ENCODE peak calls at places on chromosomes 1 and 21, in five cellular contexts. P is mesendoderm, D is astrocyte, Y is endothelial cell of umbilical vein, V is Karpas-422. Q is an unnamed sample. For H3K27me3, the result is how much of the 10 kb centered on the place peaks cover.

GRCh38 chr1:224084867-224085266 is 29.0 kb upstream of the FBXO28 start:
- DNase-seq in V (no peak), D (no peak), P (no peak), Y (no peak), Q (no peak)

GRCh38 chr1:56872597-56872996 is 18.0 kb downstream of the C8A start:
- DNase-seq in D (peak), V (no peak), P (no peak), Y (no peak), Q (peak)

GRCh38 chr1:153537376-153537730 is 1.6 kb upstream of the S100A6 start:
- DNase-seq in Y (no peak), P (no peak), V (no peak), D (no peak), Q (no peak)

GRCh38 chr1:19260211-19261138 is 8.9 kb downstream of the MRTO4 start:
- DNase-seq in Y (no peak), D (peak), V (no peak), P (no peak), Q (peak)

GRCh38 chr1:94962745-94963265 is 35.9 kb upstream of the CNN3 start:
- DNase-seq in Y (peak), D (no peak), V (peak), P (no peak), Q (peak)

GRCh38 chr1:236158719-236159118 is 16.4 kb downstream of the GPR137B start:
- DNase-seq in Y (no peak), P (no peak), D (no peak), V (peak), Q (no peak)

GRCh38 chr21:35298757-35299156 is 249.7 kb upstream of the RUNX1 start:
- DNase-seq in Y (no peak), P (no peak), V (no peak), D (no peak), Q (no peak)

GRCh38 chr1:6208723-6209660 is 3.1 kb downstream of the RNF207 start:
- DNase-seq in D (peak), V (no peak), P (peak), Y (peak), Q (peak)

GRCh38 chr1:40708750-40709099 is 17.2 kb downstream of the NFYC start:
- DNase-seq in D (peak), V (peak), Y (no peak), P (peak), Q (peak)

GRCh38 chr1:66733348-66734017 is 18.8 kb upstream of the DYNLT5 start:
- DNase-seq in P (no peak), V (peak), Y (peak), D (peak), Q (peak)

GRCh38 chr1:67952071-67952470 is 98.4 kb downstream of the DIRAS3 start:
- DNase-seq in D (peak), V (no peak), P (no peak), Y (peak), Q (no peak)

GRCh38 chr1:47758341-47759237 is 238.6 kb downstream of the TRABD2B start:
- DNase-seq in Y (no peak), V (no peak), D (no peak), P (peak), Q (no peak)

GRCh38 chr1:190738321-190738720 is 260.7 kb upstream of the BRINP3 start:
- DNase-seq in V (no peak), Y (no peak), P (no peak), D (peak), Q (peak)

GRCh38 chr1:70436617-70437236 is 25.7 kb downstream of the CTH start:
- DNase-seq in Y (peak), D (no peak), P (no peak), V (peak), Q (peak)

GRCh38 chr1:64077281-64077940 is 126.0 kb upstream of the UBE2U start:
- DNase-seq in P (no peak), D (no peak), V (no peak), Y (no peak), Q (no peak)

GRCh38 chr21:15562748-15563147 is 167.0 kb upstream of the USP25 start:
- DNase-seq in Y (no peak), D (no peak), P (no peak), V (no peak), Q (no peak)

GRCh38 chr21:15559612-15560011 is 170.2 kb upstream of the USP25 start:
- DNase-seq in P (no peak), D (no peak), Y (no peak), V (no peak), Q (no peak)

GRCh38 chr21:15557925-15558324 is 171.9 kb upstream of the USP25 start:
- DNase-seq in P (peak), Y (no peak), D (no peak), V (peak), Q (no peak)

GRCh38 chr21:15558884-15559283 is 170.9 kb upstream of the USP25 start:
- DNase-seq in V (no peak), P (no peak), Y (no peak), D (no peak), Q (no peak)

DNA sequence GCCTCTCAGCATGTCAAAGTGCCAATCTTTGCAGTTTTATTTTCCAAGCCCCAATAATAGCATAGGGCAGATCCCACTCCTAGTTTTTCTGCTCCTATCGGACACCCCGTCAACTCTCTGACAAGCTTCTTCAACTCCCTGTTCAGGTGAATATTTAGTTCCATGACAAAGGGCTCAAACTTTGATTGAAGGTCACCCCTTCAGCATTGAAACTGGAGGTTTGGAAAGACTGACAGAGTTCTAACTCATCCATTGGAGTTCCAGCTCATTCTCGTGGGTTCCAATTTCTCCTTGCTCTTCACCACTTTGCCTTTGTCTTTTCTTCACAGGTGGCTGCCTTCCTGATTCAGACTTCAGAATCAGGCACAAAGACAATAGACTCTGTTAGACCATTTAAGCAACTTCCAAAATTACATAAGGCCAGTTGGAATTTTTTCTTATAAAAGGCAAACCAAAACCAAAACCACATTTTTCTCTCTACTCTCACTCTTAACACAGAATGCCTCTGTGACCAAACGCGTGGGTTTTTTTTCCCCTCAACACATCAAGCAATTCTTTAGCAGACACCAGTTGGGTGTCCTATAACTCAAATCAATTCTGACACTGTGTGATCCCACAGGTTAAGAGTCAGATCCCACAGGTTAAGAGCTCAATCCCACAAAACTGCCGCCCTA is 169.3 kb upstream of the USP25 start:
- DNase-seq in D (peak), V (no peak), Y (no peak), P (no peak), Q (no peak)
- H3K4me3 ChIP-seq in D (no peak), V (no peak), Y (no peak), P (no peak), Q (no peak)

GRCh38 chr1:1962752-1963151 is 40.8 kb downstream of the CFAP74 start:
- DNase-seq in D (no peak), P (no peak), Y (no peak), V (no peak), Q (no peak)

GRCh38 chr1:1958071-1958541 is 39.0 kb upstream of the TMEM52 start:
- DNase-seq in V (no peak), P (no peak), D (no peak), Y (no peak), Q (no peak)

GRCh38 chr1:1959840-1960479 is 40.9 kb upstream of the TMEM52 start:
- DNase-seq in P (peak), V (peak), Y (peak), D (peak), Q (peak)

GRCh38 chr1:1959459-1959839 is 40.4 kb upstream of the TMEM52 start:
- DNase-seq in Y (no peak), P (no peak), D (no peak), V (no peak), Q (no peak)

DNA sequence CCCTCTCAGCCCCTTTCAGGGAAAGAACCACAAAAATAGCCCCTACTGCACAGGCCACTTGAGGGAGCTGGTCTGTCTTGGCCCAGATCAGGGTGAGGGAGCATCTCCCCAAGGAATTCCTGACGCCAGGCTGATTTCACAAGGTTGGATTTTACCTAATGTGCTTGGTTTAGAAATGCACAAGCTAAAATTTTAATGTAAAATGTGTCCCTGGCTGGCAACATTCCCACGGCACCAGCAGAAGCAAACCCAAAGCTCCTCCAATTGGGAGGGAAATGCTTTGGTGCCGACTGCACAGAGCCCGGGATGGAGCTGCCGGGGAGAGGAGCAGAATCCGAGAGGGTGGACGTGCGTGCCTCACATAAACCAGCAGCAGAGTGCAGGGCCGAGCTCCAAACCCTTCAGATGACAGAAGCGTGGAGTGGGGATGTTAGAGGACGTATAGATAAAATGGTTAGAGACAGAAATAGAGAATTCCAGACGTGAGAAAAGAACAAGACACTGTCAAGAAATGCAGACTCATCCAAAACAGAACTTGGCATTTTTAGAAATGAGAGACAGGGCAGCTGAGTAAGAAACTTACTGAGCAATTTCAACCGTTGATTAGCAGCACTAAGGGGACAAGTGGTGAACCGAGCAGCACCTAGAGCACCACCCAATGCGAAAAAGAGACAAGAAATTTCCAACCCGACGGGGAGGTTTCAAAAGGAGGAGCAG is 41.6 kb upstream of the TMEM52 start:
- DNase-seq in P (no peak), D (no peak), Y (no peak), V (no peak), Q (no peak)
- H3K27me3 ChIP-seq in P (under half), D (under half), Y (under half), V (under half), Q (under half)

GRCh38 chr1:55277377-55278130 is 62.4 kb upstream of the USP24 start:
- DNase-seq in P (peak), Y (peak), V (peak), D (peak), Q (peak)

GRCh38 chr1:55275976-55276375 is 60.8 kb upstream of the USP24 start:
- DNase-seq in V (no peak), D (peak), P (no peak), Y (peak), Q (peak)

GRCh38 chr1:55278378-55278777 is 63.2 kb upstream of the USP24 start:
- DNase-seq in D (no peak), Y (no peak), V (no peak), P (no peak), Q (no peak)

GRCh38 chr1:55275151-55275748 is 60.1 kb upstream of the USP24 start:
- DNase-seq in P (no peak), V (no peak), Y (no peak), D (peak), Q (no peak)

DNA sequence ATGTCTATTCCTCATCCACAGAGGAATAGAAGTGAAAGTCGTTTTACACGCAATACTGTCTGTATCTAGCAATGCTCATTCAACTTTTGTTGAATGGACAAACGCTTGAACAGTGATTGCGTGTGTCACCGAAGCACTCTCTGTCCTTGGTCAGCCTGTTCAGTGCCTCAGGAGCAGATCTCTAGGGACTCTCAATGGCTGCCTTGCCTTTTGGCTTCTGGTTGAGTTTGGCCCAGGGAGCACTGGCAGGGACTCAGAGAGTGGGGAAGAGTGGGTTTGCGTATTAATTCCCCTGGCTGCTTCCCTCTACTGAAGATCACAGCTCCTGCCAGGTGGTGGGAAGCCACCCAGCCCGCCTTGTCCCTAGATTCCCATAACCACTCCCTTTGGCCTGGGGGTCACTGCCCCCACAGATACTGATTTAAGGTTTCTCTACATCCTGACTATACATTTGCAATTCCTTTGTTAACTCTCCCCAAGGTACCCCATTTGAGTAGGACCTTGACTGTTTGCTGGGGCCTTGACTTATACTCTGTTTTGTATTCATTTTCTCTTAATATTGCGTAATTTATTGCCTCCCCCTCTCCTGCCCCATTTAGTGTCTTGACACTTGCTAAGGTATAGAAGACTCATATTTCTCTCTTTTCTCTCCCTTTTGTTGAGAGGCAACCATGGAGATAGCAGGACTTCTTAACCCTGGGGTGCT is 61.7 kb upstream of the USP24 start:
- DNase-seq in P (no peak), Y (no peak), D (no peak), V (no peak), Q (no peak)
- H3K9ac ChIP-seq in P (no peak), Y (no peak), D (no peak), V (peak), Q (peak)

GRCh38 chr1:108192581-108192980 is 7.6 kb downstream of the SLC25A24 start:
- DNase-seq in Y (no peak), P (no peak), D (no peak), V (no peak), Q (no peak)
- H3K4me3 ChIP-seq in Y (no peak), P (no peak), D (no peak), V (no peak), Q (no peak)

GRCh38 chr1:3275471-3276340 is 178.8 kb upstream of the ARHGEF16 start:
- DNase-seq in P (no peak), D (peak), Y (no peak), V (no peak), Q (peak)
- H3K27me3 ChIP-seq in P (under half), D (under half), Y (under half), V (under half), Q (under half)

GRCh38 chr1:10662824-10663667 is 133.4 kb downstream of the CASZ1 start:
- DNase-seq in V (no peak), P (no peak), D (no peak), Y (no peak), Q (no peak)
- H3K9ac ChIP-seq in V (no peak), P (peak), D (no peak), Y (no peak), Q (peak)

Q was measured in adipocyte.